ENCODE peak calls at places on chromosomes 3 and 15, in six cellular contexts. One of them, this sample, is unnamed.
A peak's percentile ranks its signal among the peaks of the same experiment; 100 is the strongest.

GRCh38 chr3:27073903-27074302 is 295.3 kb downstream of the NEK10 start:
- DNase-seq in skeletal muscle cell: no peak
- DNase-seq in RWPE1: no peak
- DNase-seq in activated effector memory CD4-positive, alpha-beta T cell treated with anti-CD3 and anti-CD28 coated beads, Interleukin-2, amount 50 U/mL, for 16 hours: no peak
- DNase-seq in activated CD4-positive, alpha-beta T cell treated with anti-CD3 and anti-CD28 coated beads for 24 hours: no peak
- DNase-seq in SW 1271: no peak
- DNase-seq in this sample: no peak

GRCh38 chr3:160564205-160564922 is 1.0 kb downstream of the KPNA4 start:
- DNase-seq in activated CD4-positive, alpha-beta T cell treated with anti-CD3 and anti-CD28 coated beads for 24 hours: no peak
- DNase-seq in RWPE1: peak; percentile 3
- DNase-seq in SW 1271: peak; percentile 40
- DNase-seq in skeletal muscle cell: no peak
- DNase-seq in activated effector memory CD4-positive, alpha-beta T cell treated with anti-CD3 and anti-CD28 coated beads, Interleukin-2, amount 50 U/mL, for 16 hours: no peak
- DNase-seq in this sample: no peak

GRCh38 chr15:100934735-100935134 is 15.6 kb downstream of the LRRK1 start:
- DNase-seq in skeletal muscle cell: no peak
- DNase-seq in activated CD4-positive, alpha-beta T cell treated with anti-CD3 and anti-CD28 coated beads for 24 hours: no peak
- DNase-seq in RWPE1: no peak
- DNase-seq in activated effector memory CD4-positive, alpha-beta T cell treated with anti-CD3 and anti-CD28 coated beads, Interleukin-2, amount 50 U/mL, for 16 hours: no peak
- DNase-seq in SW 1271: peak; percentile 28
- DNase-seq in this sample: no peak

GRCh38 chr3:164418426-164418825 is 659.9 kb downstream of the SI start:
- DNase-seq in skeletal muscle cell: no peak
- DNase-seq in RWPE1: no peak
- DNase-seq in SW 1271: no peak
- DNase-seq in activated CD4-positive, alpha-beta T cell treated with anti-CD3 and anti-CD28 coated beads for 24 hours: no peak
- DNase-seq in activated effector memory CD4-positive, alpha-beta T cell treated with anti-CD3 and anti-CD28 coated beads, Interleukin-2, amount 50 U/mL, for 16 hours: no peak
- DNase-seq in this sample: no peak

GRCh38 chr15:27538325-27538724 is 560.8 kb downstream of the OCA2 start:
- DNase-seq in skeletal muscle cell: no peak
- DNase-seq in RWPE1: no peak
- DNase-seq in activated CD4-positive, alpha-beta T cell treated with anti-CD3 and anti-CD28 coated beads for 24 hours: no peak
- DNase-seq in SW 1271: no peak
- DNase-seq in activated effector memory CD4-positive, alpha-beta T cell treated with anti-CD3 and anti-CD28 coated beads, Interleukin-2, amount 50 U/mL, for 16 hours: no peak
- DNase-seq in this sample: no peak

GRCh38 chr3:19749448-19750017 is 184.5 kb downstream of the EFHB start:
- DNase-seq in RWPE1: no peak
- DNase-seq in skeletal muscle cell: no peak
- DNase-seq in activated CD4-positive, alpha-beta T cell treated with anti-CD3 and anti-CD28 coated beads for 24 hours: no peak
- DNase-seq in SW 1271: no peak
- DNase-seq in activated effector memory CD4-positive, alpha-beta T cell treated with anti-CD3 and anti-CD28 coated beads, Interleukin-2, amount 50 U/mL, for 16 hours: no peak
- DNase-seq in this sample: no peak

GRCh38 chr3:188153498-188153948 is 434 bp upstream of the LPP start:
- DNase-seq in RWPE1: peak; percentile 95
- DNase-seq in activated CD4-positive, alpha-beta T cell treated with anti-CD3 and anti-CD28 coated beads for 24 hours: no peak
- DNase-seq in SW 1271: peak; percentile 71
- DNase-seq in skeletal muscle cell: peak; percentile 93
- DNase-seq in activated effector memory CD4-positive, alpha-beta T cell treated with anti-CD3 and anti-CD28 coated beads, Interleukin-2, amount 50 U/mL, for 16 hours: peak; percentile 79
- DNase-seq in this sample: no peak

GRCh38 chr3:149833241-149833640 is 20.2 kb downstream of the RNF13 start:
- DNase-seq in activated CD4-positive, alpha-beta T cell treated with anti-CD3 and anti-CD28 coated beads for 24 hours: no peak
- DNase-seq in skeletal muscle cell: no peak
- DNase-seq in SW 1271: no peak
- DNase-seq in RWPE1: no peak
- DNase-seq in activated effector memory CD4-positive, alpha-beta T cell treated with anti-CD3 and anti-CD28 coated beads, Interleukin-2, amount 50 U/mL, for 16 hours: no peak
- DNase-seq in this sample: no peak

GRCh38 chr3:44467241-44467640 is 10.2 kb downstream of the ZNF445 start:
- DNase-seq in skeletal muscle cell: no peak
- DNase-seq in RWPE1: no peak
- DNase-seq in activated effector memory CD4-positive, alpha-beta T cell treated with anti-CD3 and anti-CD28 coated beads, Interleukin-2, amount 50 U/mL, for 16 hours: no peak
- DNase-seq in SW 1271: no peak
- DNase-seq in activated CD4-positive, alpha-beta T cell treated with anti-CD3 and anti-CD28 coated beads for 24 hours: no peak
- DNase-seq in this sample: no peak

GRCh38 chr3:193240436-193240849 is 579 bp upstream of the PLAAT1 start:
- DNase-seq in activated effector memory CD4-positive, alpha-beta T cell treated with anti-CD3 and anti-CD28 coated beads, Interleukin-2, amount 50 U/mL, for 16 hours: no peak
- DNase-seq in activated CD4-positive, alpha-beta T cell treated with anti-CD3 and anti-CD28 coated beads for 24 hours: no peak
- DNase-seq in skeletal muscle cell: no peak
- DNase-seq in SW 1271: peak; percentile 29
- DNase-seq in RWPE1: no peak
- DNase-seq in this sample: no peak

GRCh38 chr3:50238549-50239026 is 2.6 kb downstream of the GNAI2 start:
- DNase-seq in RWPE1: no peak
- DNase-seq in skeletal muscle cell: no peak
- DNase-seq in activated effector memory CD4-positive, alpha-beta T cell treated with anti-CD3 and anti-CD28 coated beads, Interleukin-2, amount 50 U/mL, for 16 hours: peak; percentile 79
- DNase-seq in SW 1271: no peak
- DNase-seq in activated CD4-positive, alpha-beta T cell treated with anti-CD3 and anti-CD28 coated beads for 24 hours: no peak
- DNase-seq in this sample: no peak

GRCh38 chr3:131705558-131706051 is 202.8 kb upstream of the MRPL3 start:
- DNase-seq in activated CD4-positive, alpha-beta T cell treated with anti-CD3 and anti-CD28 coated beads for 24 hours: no peak
- DNase-seq in SW 1271: no peak
- DNase-seq in RWPE1: no peak
- DNase-seq in skeletal muscle cell: no peak
- DNase-seq in activated effector memory CD4-positive, alpha-beta T cell treated with anti-CD3 and anti-CD28 coated beads, Interleukin-2, amount 50 U/mL, for 16 hours: no peak
- DNase-seq in this sample: peak; percentile 14

GRCh38 chr3:191624299-191624698 is 163.3 kb downstream of the PYDC2 start:
- DNase-seq in RWPE1: no peak
- DNase-seq in activated effector memory CD4-positive, alpha-beta T cell treated with anti-CD3 and anti-CD28 coated beads, Interleukin-2, amount 50 U/mL, for 16 hours: no peak
- DNase-seq in skeletal muscle cell: no peak
- DNase-seq in activated CD4-positive, alpha-beta T cell treated with anti-CD3 and anti-CD28 coated beads for 24 hours: no peak
- DNase-seq in SW 1271: no peak
- DNase-seq in this sample: no peak

This sample was measured in D721Med.